ENCODE peak calls at places on chromosome 1, in four cellular contexts. H, U, D and I are unnamed samples.

GRCh38 chr1:211135342-211135950 is 1.5 kb upstream of the KCNH1 start:
- DNase-seq in U (no peak), D (no peak), H (peak; percentile 65), I (no peak)

GRCh38 chr1:109398343-109399225 is 866 bp upstream of the SORT1 start:
- DNase-seq in D (no peak), U (no peak), H (no peak), I (no peak)

GRCh38 chr1:173205146-173206051 is 1.7 kb downstream of the TNFSF4 start:
- DNase-seq in H (peak; percentile 31), D (no peak), U (no peak), I (no peak)

GRCh38 chr1:198272492-198272891 is 115.7 kb downstream of the NEK7 start:
- DNase-seq in U (no peak), H (peak; percentile 55), D (no peak), I (no peak)

GRCh38 chr1:22654692-22655091 is 1.7 kb downstream of the C1QB start:
- DNase-seq in U (no peak), D (no peak), H (no peak), I (no peak)

GRCh38 chr1:220891221-220892085 is 12.2 kb downstream of the HLX start:
- DNase-seq in H (no peak), U (no peak), D (no peak), I (no peak)

GRCh38 chr1:2250721-2251281 is 22.7 kb downstream of the SKI start:
- DNase-seq in U (no peak), H (no peak), D (no peak), I (no peak)

GRCh38 chr1:109887890-109888289 is 22.8 kb upstream of the CSF1 start:
- DNase-seq in U (no peak), D (no peak), H (no peak), I (no peak)

GRCh38 chr1:172460901-172461315 is 17.0 kb upstream of the PIGC start:
- DNase-seq in H (peak; percentile 23), U (no peak), D (no peak), I (no peak)

GRCh38 chr1:147598631-147599361 is 57.5 kb downstream of the BCL9 start:
- DNase-seq in H (peak; percentile 3), D (no peak), U (no peak), I (no peak)

GRCh38 chr1:24364975-24365678 is 46.0 kb downstream of the GRHL3 start:
- DNase-seq in U (no peak), H (peak; percentile 91), D (peak; percentile 75), I (no peak)

GRCh38 chr1:39656416-39656815 is 15.5 kb downstream of the NT5C1A start:
- DNase-seq in U (no peak), H (no peak), D (no peak), I (no peak)

GRCh38 chr1:220239945-220240344 is 32.3 kb downstream of the RAB3GAP2 start:
- DNase-seq in U (no peak), H (no peak), D (no peak), I (no peak)